ENCODE peak calls at places on chromosome 7, in six cellular contexts. Z is ovary; E is SK-N-SH; X is endothelial cell of umbilical vein; P is A549; G is CD8-positive, alpha-beta T cell. K is an unnamed sample.

GRCh38 chr7:74312418-74313021 is 23.3 kb downstream of the CLIP2 start:
- DNase-seq in G (no peak), P (no peak), E (peak; percentile 30), X (no peak), Z (no peak), K (no peak)

GRCh38 chr7:153386581-153386980 is 627.0 kb downstream of the ACTR3B start:
- DNase-seq in E (no peak), X (no peak), P (no peak), Z (no peak), G (no peak), K (no peak)

GRCh38 chr7:64686493-64687184 is 20.7 kb downstream of the ZNF107 start:
- DNase-seq in Z (no peak), X (no peak), E (no peak), G (no peak), P (no peak), K (no peak)

GRCh38 chr7:25098096-25099046 is 26.7 kb downstream of the CYCS start:
- DNase-seq in E (peak; percentile 80), X (peak; percentile 73), Z (peak; percentile 33), G (peak; percentile 58), P (peak; percentile 83), K (peak; percentile 39)

GRCh38 chr7:151233111-151233701 is 923 bp downstream of the CHPF2 start:
- DNase-seq in G (peak; percentile 72), E (peak; percentile 82), Z (peak; percentile 49), X (peak; percentile 86), P (peak; percentile 72), K (peak; percentile 50)

GRCh38 chr7:155770186-155770585 is 42.1 kb downstream of the SHH start:
- DNase-seq in Z (no peak), P (no peak), E (no peak), G (no peak), X (no peak), K (no peak)

GRCh38 chr7:98874942-98875341 is 3.4 kb upstream of the TRRAP start:
- DNase-seq in P (no peak), E (no peak), G (no peak), Z (no peak), X (no peak), K (no peak)

GRCh38 chr7:29369909-29370488 is 175.4 kb downstream of the CHN2 start:
- DNase-seq in G (no peak), E (no peak), X (no peak), Z (no peak), P (no peak), K (no peak)

GRCh38 chr7:50142421-50143113 is 49.5 kb upstream of the ZPBP start:
- DNase-seq in Z (no peak), X (peak; percentile 44), E (no peak), G (no peak), P (no peak), K (no peak)

GRCh38 chr7:37901890-37902524 is 14.6 kb downstream of the SFRP4 start:
- DNase-seq in G (no peak), E (no peak), Z (no peak), P (no peak), X (no peak), K (no peak)

GRCh38 chr7:5586279-5586962 is 162.8 kb upstream of the TNRC18 start:
- DNase-seq in P (no peak), E (peak; percentile 36), X (no peak), Z (no peak), G (no peak), K (no peak)

GRCh38 chr7:144857463-144857862 is 21.6 kb upstream of the TPK1 start:
- DNase-seq in G (no peak), X (no peak), P (no peak), E (no peak), Z (no peak), K (no peak)

GRCh38 chr7:37056256-37056655 is 332.0 kb upstream of the AOAH start:
- DNase-seq in G (no peak), P (no peak), E (no peak), X (no peak), Z (no peak), K (no peak)

GRCh38 chr7:11730725-11731124 is 101.3 kb downstream of the THSD7A start:
- DNase-seq in Z (no peak), P (no peak), G (no peak), E (no peak), X (no peak), K (no peak)

GRCh38 chr7:30224511-30225031 is 59.8 kb upstream of the ZNRF2 start:
- DNase-seq in G (no peak), X (no peak), P (no peak), E (no peak), Z (no peak), K (no peak)

GRCh38 chr7:103117465-103117864 is 31.4 kb downstream of the NAPEPLD start:
- DNase-seq in Z (no peak), X (no peak), E (no peak), P (no peak), G (no peak), K (no peak)

GRCh38 chr7:121960678-121961461 is 87.9 kb downstream of the PTPRZ1 start:
- DNase-seq in E (no peak), Z (no peak), P (no peak), X (peak; percentile 34), G (no peak), K (peak; percentile 26)

GRCh38 chr7:36661135-36661840 is 63.0 kb downstream of the AOAH start:
- DNase-seq in E (no peak), P (no peak), Z (no peak), G (no peak), X (no peak), K (no peak)

DNA sequence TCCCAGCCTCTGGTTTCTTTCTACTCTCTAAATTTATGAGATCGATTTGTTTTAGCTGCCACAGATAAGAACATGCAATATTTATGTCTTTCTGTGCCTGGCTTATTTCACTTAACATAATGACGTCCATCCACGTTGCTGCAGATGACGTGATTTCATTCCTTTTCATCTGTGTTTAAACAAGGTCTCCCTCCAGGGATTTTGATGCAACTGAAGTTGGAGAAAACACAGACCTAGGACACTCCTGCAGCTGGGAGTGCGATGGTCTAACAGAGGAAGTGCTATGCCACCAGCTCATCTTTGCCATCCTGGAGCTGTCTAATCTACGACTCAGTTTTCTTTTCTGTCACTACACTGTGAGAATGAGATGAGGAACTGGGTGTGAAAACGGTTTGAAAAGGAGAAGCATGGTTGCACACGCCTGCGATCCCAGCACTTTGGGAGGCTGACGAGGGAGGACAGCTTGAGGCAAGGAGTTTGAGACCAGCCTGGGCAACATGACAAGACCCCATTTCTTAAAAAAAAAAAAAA is 1.5 kb upstream of the KCTD7 start:
- DNase-seq in X (no peak), Z (no peak), E (peak; percentile 81), P (no peak), G (no peak), K (peak; percentile 26)
- H3K4me3 ChIP-seq in X (no peak overlapping the region), Z (no peak overlapping the region), E (peak overlapping the region; percentile 64), P (peak overlapping the region; percentile 98), G (no peak overlapping the region), K (no peak overlapping the region)

GRCh38 chr7:20304366-20304765 is 26.3 kb upstream of the ITGB8 start:
- DNase-seq in Z (no peak), E (no peak), G (no peak), X (no peak), P (no peak), K (no peak)

GRCh38 chr7:20301311-20301939 is 29.3 kb upstream of the ITGB8 start:
- DNase-seq in E (no peak), Z (no peak), G (no peak), X (peak; percentile 71), P (no peak), K (no peak)

GRCh38 chr7:20299647-20300312 is 30.9 kb upstream of the ITGB8 start:
- DNase-seq in E (no peak), Z (no peak), G (no peak), P (no peak), X (no peak), K (no peak)

GRCh38 chr7:20305726-20306125 is 25.0 kb upstream of the ITGB8 start:
- DNase-seq in G (no peak), X (no peak), Z (no peak), E (no peak), P (no peak), K (no peak)

GRCh38 chr7:20302866-20303265 is 27.8 kb upstream of the ITGB8 start:
- DNase-seq in Z (no peak), P (no peak), E (no peak), G (no peak), X (no peak), K (no peak)
- H3K27ac ChIP-seq in Z (no peak overlapping the region), P (no peak overlapping the region), E (no peak overlapping the region), G (no peak overlapping the region), X (no peak overlapping the region), K (no peak overlapping the region)

DNA sequence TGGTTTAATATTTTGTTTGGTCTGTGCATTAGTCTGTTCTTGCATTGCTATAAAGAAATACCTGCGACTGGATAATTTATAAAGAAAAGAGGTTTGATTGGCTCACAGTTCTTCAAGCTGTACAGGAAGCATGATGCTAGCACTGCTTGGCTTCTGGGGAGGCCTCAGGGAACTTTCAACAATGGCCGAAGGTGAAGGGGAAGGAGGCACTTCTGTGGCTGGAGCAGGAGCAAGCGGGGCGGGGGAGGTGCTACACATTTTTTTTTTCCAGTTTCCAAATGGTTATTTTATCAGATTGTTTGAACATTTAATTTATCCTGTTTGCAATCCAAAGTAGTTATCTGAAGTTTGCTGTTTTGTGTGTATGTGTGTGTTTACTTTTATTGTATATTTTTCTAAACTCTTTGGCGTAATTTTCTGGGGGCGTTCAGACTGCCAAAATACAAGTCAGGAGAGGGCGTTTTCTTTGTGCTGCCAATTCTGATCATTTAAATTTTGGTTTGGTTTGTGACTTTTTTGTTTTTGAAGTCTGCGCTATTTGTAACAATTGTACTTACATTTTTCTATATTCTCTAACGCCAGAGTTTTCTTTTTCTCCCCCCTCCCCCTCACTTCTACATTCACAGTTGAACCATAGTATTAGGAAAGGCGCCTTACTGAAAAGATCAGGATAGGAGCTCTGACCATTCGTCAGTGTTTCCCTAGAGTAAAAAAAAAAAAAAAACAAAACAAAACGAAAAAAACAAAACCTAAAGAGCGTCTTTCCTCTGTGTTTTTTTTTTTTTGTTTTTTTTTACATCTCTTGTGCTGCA is 58.5 kb downstream of the ZNF783 start:
- DNase-seq in X (no peak), P (no peak), G (no peak), Z (no peak), E (no peak), K (no peak)
- TF ChIP-seq CTCF in X (no peak), P (no peak), G (no peak), Z (no peak), E (no peak), K (no peak)

GRCh38 chr7:90841759-90842429 is 245.8 kb downstream of the CDK14 start:
- DNase-seq in Z (no peak), G (no peak), X (no peak), P (no peak), E (no peak), K (no peak)

GRCh38 chr7:90838799-90839198 is 242.7 kb downstream of the CDK14 start:
- DNase-seq in P (no peak), G (no peak), Z (no peak), E (no peak), X (no peak), K (no peak)

GRCh38 chr7:90836937-90837336 is 240.8 kb downstream of the CDK14 start:
- DNase-seq in X (no peak), E (peak; percentile 10), G (no peak), P (no peak), Z (no peak), K (no peak)

GRCh38 chr7:90842430-90842788 is 246.3 kb downstream of the CDK14 start:
- DNase-seq in Z (no peak), X (no peak), P (no peak), G (no peak), E (no peak), K (no peak)

DNA sequence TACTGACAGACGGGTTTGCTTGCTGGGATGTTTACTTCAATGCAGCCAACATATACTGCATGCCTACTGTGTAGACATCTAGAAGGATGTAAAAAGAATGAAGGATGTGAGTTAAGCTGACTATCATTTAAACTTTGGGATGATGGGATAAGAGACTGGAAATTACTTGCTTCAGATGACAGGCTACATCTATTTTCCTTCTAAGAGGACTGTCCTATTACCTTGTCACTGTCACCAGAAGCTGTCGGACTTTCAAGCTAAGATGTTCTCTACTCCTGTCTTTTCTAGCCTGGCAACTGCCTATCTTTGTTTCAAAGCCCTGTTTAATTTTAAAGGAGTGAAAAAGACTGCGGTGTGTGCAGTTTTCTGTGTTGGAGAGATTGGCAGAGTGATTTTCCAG is 243.8 kb downstream of the CDK14 start:
- DNase-seq in Z (no peak), P (no peak), X (no peak), E (no peak), G (no peak), K (no peak)
- H3K4me3 ChIP-seq in Z (no peak overlapping the region), P (no peak overlapping the region), X (no peak overlapping the region), E (no peak overlapping the region), G (no peak overlapping the region), K (no peak overlapping the region)